ENCODE peak calls at places on chromosome 7, in eight cellular contexts. One of them, this sample, is unnamed.

GRCh38 chr7:15174470-15174869 is 271.9 kb upstream of the DGKB start:
- DNase-seq in HCT116: no peak
- DNase-seq in uterus: no peak
- DNase-seq in stomach: no peak
- DNase-seq in transverse colon: no peak
- DNase-seq in adrenal gland: no peak
- DNase-seq in endothelial cell of umbilical vein: no peak
- DNase-seq in heart left ventricle: no peak
- DNase-seq in this sample: no peak

GRCh38 chr7:10696064-10696463 is 277.6 kb upstream of the PHF14 start:
- DNase-seq in adrenal gland: no peak
- DNase-seq in heart left ventricle: no peak
- DNase-seq in stomach: no peak
- DNase-seq in uterus: no peak
- DNase-seq in HCT116: no peak
- DNase-seq in endothelial cell of umbilical vein: no peak
- DNase-seq in transverse colon: no peak
- DNase-seq in this sample: no peak

GRCh38 chr7:131040467-131040932 is 287.2 kb upstream of the MKLN1 start:
- DNase-seq in heart left ventricle: no peak
- DNase-seq in adrenal gland: peak; percentile 81
- DNase-seq in stomach: peak; percentile 62
- DNase-seq in transverse colon: peak; percentile 77
- DNase-seq in HCT116: peak; percentile 73
- DNase-seq in endothelial cell of umbilical vein: peak; percentile 82
- DNase-seq in uterus: peak; percentile 66
- DNase-seq in this sample: no peak

GRCh38 chr7:17010637-17011300 is 129.0 kb upstream of the AGR3 start:
- DNase-seq in transverse colon: no peak
- DNase-seq in HCT116: no peak
- DNase-seq in heart left ventricle: no peak
- DNase-seq in adrenal gland: no peak
- DNase-seq in uterus: no peak
- DNase-seq in endothelial cell of umbilical vein: no peak
- DNase-seq in stomach: no peak
- DNase-seq in this sample: no peak

GRCh38 chr7:416761-417624 is 102.7 kb downstream of the PDGFA start:
- DNase-seq in heart left ventricle: peak; percentile 62
- DNase-seq in HCT116: no peak
- DNase-seq in adrenal gland: no peak
- DNase-seq in uterus: no peak
- DNase-seq in endothelial cell of umbilical vein: no peak
- DNase-seq in stomach: no peak
- DNase-seq in transverse colon: no peak
- DNase-seq in this sample: peak; percentile 53

GRCh38 chr7:75638607-75639070 is 100.1 kb downstream of the HIP1 start:
- DNase-seq in adrenal gland: peak; percentile 65
- DNase-seq in endothelial cell of umbilical vein: peak; percentile 36
- DNase-seq in HCT116: no peak
- DNase-seq in transverse colon: peak; percentile 29
- DNase-seq in uterus: peak; percentile 42
- DNase-seq in stomach: peak; percentile 67
- DNase-seq in heart left ventricle: peak; percentile 77
- DNase-seq in this sample: peak; percentile 68

GRCh38 chr7:112223310-112223709 is 16.8 kb downstream of the ZNF277 start:
- DNase-seq in uterus: no peak
- DNase-seq in transverse colon: no peak
- DNase-seq in endothelial cell of umbilical vein: no peak
- DNase-seq in HCT116: no peak
- DNase-seq in heart left ventricle: no peak
- DNase-seq in adrenal gland: no peak
- DNase-seq in stomach: no peak
- DNase-seq in this sample: no peak

GRCh38 chr7:88509341-88509740 is 202.6 kb upstream of the STEAP4 start:
- DNase-seq in HCT116: no peak
- DNase-seq in transverse colon: no peak
- DNase-seq in heart left ventricle: no peak
- DNase-seq in endothelial cell of umbilical vein: no peak
- DNase-seq in adrenal gland: no peak
- DNase-seq in stomach: no peak
- DNase-seq in uterus: no peak
- DNase-seq in this sample: no peak

GRCh38 chr7:27685893-27686292 is 23.2 kb upstream of the HIBADH start:
- DNase-seq in HCT116: no peak
- DNase-seq in heart left ventricle: no peak
- DNase-seq in transverse colon: no peak
- DNase-seq in endothelial cell of umbilical vein: no peak
- DNase-seq in uterus: no peak
- DNase-seq in adrenal gland: no peak
- DNase-seq in stomach: no peak
- DNase-seq in this sample: no peak

GRCh38 chr7:12052211-12052610 is 158.9 kb upstream of the TMEM106B start:
- DNase-seq in transverse colon: no peak
- DNase-seq in endothelial cell of umbilical vein: no peak
- DNase-seq in heart left ventricle: no peak
- DNase-seq in adrenal gland: no peak
- DNase-seq in uterus: no peak
- DNase-seq in HCT116: no peak
- DNase-seq in stomach: no peak
- DNase-seq in this sample: no peak

GRCh38 chr7:135519233-135519688 is 9.4 kb upstream of the CNOT4 start:
- DNase-seq in adrenal gland: no peak
- DNase-seq in endothelial cell of umbilical vein: peak; percentile 65
- DNase-seq in heart left ventricle: no peak
- DNase-seq in HCT116: no peak
- DNase-seq in transverse colon: no peak
- DNase-seq in stomach: no peak
- DNase-seq in uterus: peak; percentile 58
- DNase-seq in this sample: no peak

GRCh38 chr7:50660040-50660829 is 95.0 kb upstream of the DDC start:
- DNase-seq in transverse colon: peak; percentile 44
- DNase-seq in uterus: peak; percentile 20
- DNase-seq in stomach: no peak
- DNase-seq in adrenal gland: peak; percentile 55
- DNase-seq in heart left ventricle: peak; percentile 77
- DNase-seq in endothelial cell of umbilical vein: no peak
- DNase-seq in HCT116: no peak
- DNase-seq in this sample: no peak

GRCh38 chr7:140680886-140681285 is 8.1 kb downstream of the ADCK2 start:
- DNase-seq in HCT116: no peak
- DNase-seq in stomach: peak; percentile 5
- DNase-seq in uterus: no peak
- DNase-seq in transverse colon: no peak
- DNase-seq in heart left ventricle: no peak
- DNase-seq in endothelial cell of umbilical vein: no peak
- DNase-seq in adrenal gland: peak; percentile 14
- DNase-seq in this sample: no peak

GRCh38 chr7:95246935-95247370 is 77.4 kb downstream of the PON1 start:
- DNase-seq in uterus: peak; percentile 38
- DNase-seq in stomach: peak; percentile 26
- DNase-seq in HCT116: peak; percentile 54
- DNase-seq in transverse colon: peak; percentile 52
- DNase-seq in heart left ventricle: no peak
- DNase-seq in endothelial cell of umbilical vein: peak; percentile 71
- DNase-seq in adrenal gland: peak; percentile 81
- DNase-seq in this sample: no peak

GRCh38 chr7:27245798-27246691 is 3.4 kb downstream of the EVX1 start:
- DNase-seq in HCT116: no peak
- DNase-seq in endothelial cell of umbilical vein: no peak
- DNase-seq in uterus: no peak
- DNase-seq in heart left ventricle: no peak
- DNase-seq in adrenal gland: no peak
- DNase-seq in transverse colon: peak; percentile 66
- DNase-seq in stomach: no peak
- DNase-seq in this sample: no peak

GRCh38 chr7:110007316-110007910 is 1083.5 kb upstream of the LRRN3 start:
- DNase-seq in uterus: no peak
- DNase-seq in stomach: no peak
- DNase-seq in transverse colon: no peak
- DNase-seq in heart left ventricle: no peak
- DNase-seq in HCT116: no peak
- DNase-seq in adrenal gland: no peak
- DNase-seq in endothelial cell of umbilical vein: no peak
- DNase-seq in this sample: no peak

GRCh38 chr7:152462995-152463713 is 27.4 kb upstream of the KMT2C start:
- DNase-seq in transverse colon: no peak
- DNase-seq in HCT116: no peak
- DNase-seq in adrenal gland: peak; percentile 75
- DNase-seq in heart left ventricle: no peak
- DNase-seq in stomach: no peak
- DNase-seq in endothelial cell of umbilical vein: no peak
- DNase-seq in uterus: peak; percentile 66
- DNase-seq in this sample: no peak

GRCh38 chr7:9349625-9350024 is 916.2 kb downstream of the NXPH1 start:
- DNase-seq in adrenal gland: no peak
- DNase-seq in transverse colon: no peak
- DNase-seq in endothelial cell of umbilical vein: no peak
- DNase-seq in HCT116: no peak
- DNase-seq in uterus: no peak
- DNase-seq in stomach: no peak
- DNase-seq in heart left ventricle: no peak
- DNase-seq in this sample: no peak

GRCh38 chr7:6606866-6607583 is 8.4 kb upstream of the ZNF853 start:
- DNase-seq in HCT116: no peak
- DNase-seq in uterus: no peak
- DNase-seq in stomach: no peak
- DNase-seq in endothelial cell of umbilical vein: no peak
- DNase-seq in heart left ventricle: no peak
- DNase-seq in adrenal gland: no peak
- DNase-seq in transverse colon: no peak
- DNase-seq in this sample: no peak

GRCh38 chr7:74143383-74143782 is 30.8 kb upstream of the EIF4H start:
- DNase-seq in HCT116: no peak
- DNase-seq in adrenal gland: no peak
- DNase-seq in endothelial cell of umbilical vein: peak; percentile 17
- DNase-seq in uterus: no peak
- DNase-seq in stomach: no peak
- DNase-seq in heart left ventricle: no peak
- DNase-seq in transverse colon: no peak
- DNase-seq in this sample: no peak

GRCh38 chr7:150324366-150324961 is 1.1 kb upstream of the ACTR3C start:
- DNase-seq in HCT116: no peak
- DNase-seq in heart left ventricle: no peak
- DNase-seq in stomach: no peak
- DNase-seq in endothelial cell of umbilical vein: no peak
- DNase-seq in uterus: peak; percentile 36
- DNase-seq in transverse colon: no peak
- DNase-seq in adrenal gland: peak; percentile 64
- DNase-seq in this sample: no peak

GRCh38 chr7:101094791-101095375 is 9.6 kb downstream of the TRIM56 start:
- DNase-seq in stomach: peak; percentile 38
- DNase-seq in HCT116: no peak
- DNase-seq in heart left ventricle: peak; percentile 66
- DNase-seq in uterus: no peak
- DNase-seq in adrenal gland: peak; percentile 81
- DNase-seq in endothelial cell of umbilical vein: peak; percentile 63
- DNase-seq in transverse colon: peak; percentile 62
- DNase-seq in this sample: peak; percentile 67

GRCh38 chr7:1899951-1900762 is 230.1 kb downstream of the ELFN1 start:
- DNase-seq in stomach: no peak
- DNase-seq in heart left ventricle: peak; percentile 34
- DNase-seq in endothelial cell of umbilical vein: no peak
- DNase-seq in transverse colon: no peak
- DNase-seq in HCT116: no peak
- DNase-seq in adrenal gland: no peak
- DNase-seq in uterus: no peak
- DNase-seq in this sample: peak; percentile 51

GRCh38 chr7:41312235-41312634 is 390.7 kb downstream of the INHBA start:
- DNase-seq in stomach: no peak
- DNase-seq in endothelial cell of umbilical vein: no peak
- DNase-seq in HCT116: no peak
- DNase-seq in adrenal gland: no peak
- DNase-seq in uterus: no peak
- DNase-seq in heart left ventricle: no peak
- DNase-seq in transverse colon: no peak
- DNase-seq in this sample: no peak
- TF ChIP-seq CTCF in stomach: no peak
- TF ChIP-seq CTCF in endothelial cell of umbilical vein: no peak
- TF ChIP-seq CTCF in HCT116: no peak
- TF ChIP-seq CTCF in adrenal gland: no peak
- TF ChIP-seq CTCF in uterus: no peak
- TF ChIP-seq CTCF in heart left ventricle: no peak
- TF ChIP-seq CTCF in transverse colon: no peak
- TF ChIP-seq CTCF in this sample: no peak

GRCh38 chr7:55494951-55495350 is 77.4 kb downstream of the VOPP1 start:
- DNase-seq in HCT116: no peak
- DNase-seq in heart left ventricle: no peak
- DNase-seq in transverse colon: no peak
- DNase-seq in endothelial cell of umbilical vein: no peak
- DNase-seq in adrenal gland: no peak
- DNase-seq in stomach: no peak
- DNase-seq in uterus: no peak
- DNase-seq in this sample: no peak
- TF ChIP-seq POLR2A in HCT116: no peak
- TF ChIP-seq POLR2A in heart left ventricle: no peak
- TF ChIP-seq POLR2A in transverse colon: no peak
- TF ChIP-seq POLR2A in endothelial cell of umbilical vein: no peak
- TF ChIP-seq POLR2A in adrenal gland: no peak
- TF ChIP-seq POLR2A in stomach: no peak
- TF ChIP-seq POLR2A in uterus: no peak
- TF ChIP-seq POLR2A in this sample: no peak

DNA sequence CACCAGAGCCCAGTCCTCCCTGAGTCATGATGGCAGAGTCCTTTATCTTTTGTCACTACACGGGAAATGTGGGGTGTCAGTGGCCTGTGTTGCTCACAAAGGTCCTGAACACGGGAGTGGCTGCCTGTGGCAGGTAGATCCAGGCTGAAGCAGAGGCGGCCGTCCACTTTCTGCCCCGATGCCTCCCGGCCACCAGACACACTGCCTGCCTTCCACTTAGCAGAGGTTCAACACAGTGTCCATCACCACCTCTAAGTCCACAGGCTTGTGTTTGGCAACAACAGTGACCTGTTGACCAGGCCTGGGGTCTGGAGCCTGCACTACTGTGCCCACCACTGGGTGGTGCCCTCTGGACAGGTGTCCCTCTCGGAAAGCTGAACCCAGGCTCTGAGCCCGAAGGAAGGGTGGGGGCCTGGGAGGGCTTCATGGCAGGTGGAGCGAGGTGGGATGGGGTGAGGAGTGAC is 49.9 kb upstream of the CAMK2B start:
- DNase-seq in heart left ventricle: no peak
- DNase-seq in HCT116: no peak
- DNase-seq in endothelial cell of umbilical vein: no peak
- DNase-seq in transverse colon: no peak
- DNase-seq in uterus: no peak
- DNase-seq in stomach: no peak
- DNase-seq in adrenal gland: peak; percentile 60
- DNase-seq in this sample: no peak
- TF ChIP-seq CTCF in heart left ventricle: peak; percentile 36
- TF ChIP-seq CTCF in HCT116: peak; percentile 64
- TF ChIP-seq CTCF in endothelial cell of umbilical vein: peak; percentile 23
- TF ChIP-seq CTCF in transverse colon: no peak
- TF ChIP-seq CTCF in uterus: no peak
- TF ChIP-seq CTCF in stomach: no peak
- TF ChIP-seq CTCF in adrenal gland: peak; percentile 39
- TF ChIP-seq CTCF in this sample: peak; percentile 29

DNA sequence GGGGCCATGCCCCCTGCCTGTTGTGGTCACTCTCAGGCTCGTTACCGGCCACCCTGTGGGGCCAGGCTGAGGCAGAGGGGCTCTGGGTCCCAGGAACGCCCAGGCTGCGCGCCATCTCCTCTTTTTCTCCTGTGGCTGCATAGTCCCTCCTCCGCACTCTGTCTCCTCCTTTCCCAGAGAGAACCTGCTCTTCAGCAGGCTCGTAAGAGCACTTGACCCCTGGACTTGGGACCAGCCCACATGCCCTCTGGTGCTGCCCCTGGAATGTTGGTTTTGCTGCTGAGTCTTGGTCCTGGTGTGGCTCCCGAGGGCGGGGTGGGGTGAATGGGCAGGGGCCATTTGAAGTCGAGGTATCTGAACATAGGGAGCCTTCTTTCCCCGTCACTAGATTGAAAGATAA is 6.6 kb upstream of the BHLHA15 start:
- DNase-seq in transverse colon: no peak
- DNase-seq in stomach: no peak
- DNase-seq in adrenal gland: peak; percentile 33
- DNase-seq in uterus: no peak
- DNase-seq in HCT116: no peak
- DNase-seq in endothelial cell of umbilical vein: no peak
- DNase-seq in heart left ventricle: peak; percentile 28
- DNase-seq in this sample: no peak
- TF ChIP-seq POLR2A in transverse colon: no peak
- TF ChIP-seq POLR2A in stomach: no peak
- TF ChIP-seq POLR2A in adrenal gland: no peak
- TF ChIP-seq POLR2A in uterus: no peak
- TF ChIP-seq POLR2A in HCT116: no peak
- TF ChIP-seq POLR2A in endothelial cell of umbilical vein: no peak
- TF ChIP-seq POLR2A in heart left ventricle: no peak
- TF ChIP-seq POLR2A in this sample: no peak